ENCODE peak calls at places on chromosomes 5 and 9, in four cellular contexts. D, S, V and G are unnamed samples.

GRCh38 chr9:130837002-130837511 is 2.0 kb downstream of the ABL1 start:
- DNase-seq in V (peak; percentile 46), D (no peak), S (no peak), G (no peak)

GRCh38 chr5:62790348-62790747 is 211.7 kb downstream of the LRRC70 start:
- DNase-seq in V (no peak), S (no peak), D (no peak), G (no peak)

GRCh38 chr9:130845901-130846381 is 10.9 kb downstream of the ABL1 start:
- DNase-seq in D (no peak), S (peak; percentile 95), V (peak; percentile 70), G (no peak)

GRCh38 chr9:132994410-132995120 is 16.1 kb downstream of the GFI1B start:
- DNase-seq in S (peak; percentile 15), V (peak; percentile 54), D (no peak), G (no peak)

GRCh38 chr9:19379697-19380046 is 364 bp downstream of the RPS6 start:
- DNase-seq in D (peak; percentile 23), V (no peak), S (peak; percentile 9), G (no peak)

GRCh38 chr9:104923289-104923688 is 4.7 kb downstream of the ABCA1 start:
- DNase-seq in D (no peak), V (no peak), S (peak; percentile 81), G (no peak)

GRCh38 chr9:36426945-36427344 is 26.9 kb upstream of the RNF38 start:
- DNase-seq in S (no peak), V (peak; percentile 12), D (no peak), G (no peak)

GRCh38 chr9:134455951-134456739 is 129.9 kb downstream of the RXRA start:
- DNase-seq in D (peak; percentile 70), V (peak; percentile 99), S (peak; percentile 95), G (peak; percentile 51)

GRCh38 chr5:10452768-10453331 is 11.2 kb downstream of the ROPN1L start:
- DNase-seq in D (no peak), S (peak; percentile 74), V (peak; percentile 84), G (no peak)

GRCh38 chr5:59069438-59070079 is 486.7 kb downstream of the RAB3C start:
- DNase-seq in S (peak; percentile 92), V (peak; percentile 89), D (no peak), G (no peak)

GRCh38 chr9:99103054-99103453 is 1.9 kb upstream of the TGFBR1 start:
- DNase-seq in D (no peak), V (no peak), S (no peak), G (no peak)

GRCh38 chr5:78594946-78595921 is 53.3 kb downstream of the LHFPL2 start:
- DNase-seq in D (no peak), V (peak; percentile 98), S (peak; percentile 99), G (no peak)

GRCh38 chr5:78659714-78660113 is 11.1 kb upstream of the LHFPL2 start:
- DNase-seq in V (no peak), S (peak; percentile 85), D (no peak), G (no peak)

GRCh38 chr5:32362527-32362926 is 49.8 kb upstream of the MTMR12 start:
- DNase-seq in S (no peak), D (no peak), V (no peak), G (no peak)

GRCh38 chr5:78972654-78973428 is 12.3 kb downstream of the ARSB start:
- DNase-seq in D (peak; percentile 34), S (peak; percentile 10), V (peak; percentile 32), G (no peak)

GRCh38 chr9:133236291-133237071 is 27.4 kb upstream of the OBP2B start:
- DNase-seq in S (no peak), V (no peak), D (no peak), G (no peak)

GRCh38 chr9:88536951-88537742 is 2.2 kb downstream of the NXNL2 start:
- DNase-seq in V (no peak), S (no peak), D (no peak), G (no peak)

GRCh38 chr9:89593776-89594427 is 10.9 kb upstream of the GADD45G start:
- DNase-seq in D (no peak), S (peak; percentile 40), V (peak; percentile 10), G (no peak)

GRCh38 chr5:21263361-21263760 is 1275.4 kb upstream of the CDH18 start:
- DNase-seq in V (no peak), D (no peak), S (peak; percentile 11), G (no peak)

GRCh38 chr9:136399176-136400037 is 563 bp downstream of the SNAPC4 start:
- DNase-seq in D (peak; percentile 20), S (peak; percentile 19), V (no peak), G (peak; percentile 36)

GRCh38 chr5:82467006-82467561 is 188.9 kb upstream of the RPS23 start:
- DNase-seq in V (peak; percentile 38), D (no peak), S (peak; percentile 56), G (no peak)

GRCh38 chr5:116521173-116521872 is 53.3 kb downstream of the SEMA6A start:
- DNase-seq in V (no peak), S (no peak), D (no peak), G (no peak)

GRCh38 chr5:135162661-135163265 is 128.7 kb upstream of the PITX1 start:
- DNase-seq in V (no peak), D (no peak), S (no peak), G (no peak)
- TF ChIP-seq CTCF in V (peak; percentile 45), D (no peak), S (peak; percentile 8), G (no peak)

GRCh38 chr5:89729623-89730390 is 679.7 kb downstream of the CETN3 start:
- DNase-seq in S (no peak), D (no peak), V (no peak), G (no peak)
- TF ChIP-seq CTCF in S (peak; percentile 27), D (no peak), V (peak; percentile 42), G (no peak)

GRCh38 chr9:79129865-79130480 is 441.8 kb upstream of the TLE4 start:
- DNase-seq in D (no peak), S (peak; percentile 66), V (peak; percentile 59), G (no peak)

GRCh38 chr9:79131876-79132377 is 439.8 kb upstream of the TLE4 start:
- DNase-seq in V (no peak), D (no peak), S (no peak), G (no peak)

GRCh38 chr9:79131375-79131774 is 440.4 kb upstream of the TLE4 start:
- DNase-seq in V (no peak), D (no peak), S (no peak), G (no peak)

GRCh38 chr9:79134654-79135053 is 437.1 kb upstream of the TLE4 start:
- DNase-seq in V (peak; percentile 58), S (peak; percentile 5), D (no peak), G (no peak)
- TF ChIP-seq CTCF in V (peak; percentile 74), S (peak; percentile 61), D (no peak), G (no peak)

DNA sequence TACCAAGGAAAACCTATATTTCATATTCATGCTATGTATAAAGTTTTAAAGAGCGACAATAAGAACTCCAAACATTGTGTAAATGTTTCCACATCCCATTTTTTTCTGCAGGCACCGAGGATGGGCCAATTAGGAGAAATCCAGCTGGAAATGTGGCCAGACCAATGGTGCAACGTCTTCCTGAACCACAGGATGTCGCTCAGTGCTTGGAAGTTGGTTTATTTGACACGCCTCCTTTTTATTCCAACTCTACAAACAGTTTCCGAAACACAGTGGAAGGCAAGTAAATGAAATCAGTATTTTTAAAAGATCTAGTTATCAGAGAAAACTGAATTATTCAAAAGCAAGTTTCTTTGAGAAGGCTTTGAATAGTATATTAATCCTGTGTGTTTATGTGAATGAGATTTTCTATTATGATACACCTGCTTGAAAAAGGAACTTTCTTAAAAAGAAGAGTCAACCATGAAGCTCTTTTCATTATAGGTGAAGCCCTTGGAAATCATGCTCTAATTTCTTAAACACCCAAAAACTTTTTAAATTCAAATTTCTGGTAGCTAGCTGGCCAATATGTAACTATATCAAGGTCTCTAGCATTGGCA is 9.1 kb downstream of the TYRP1 start:
- DNase-seq in D (no peak), S (peak; percentile 67), V (peak; percentile 31), G (no peak)
- TF ChIP-seq CTCF in D (peak; percentile 52), S (peak; percentile 80), V (peak; percentile 67), G (no peak)

GRCh38 chr9:37788328-37788727 is 3.5 kb upstream of the EXOSC3 start:
- DNase-seq in S (no peak), V (no peak), D (no peak), G (no peak)

GRCh38 chr9:37784640-37785483 is at the start of gene EXOSC3:
- DNase-seq in V (peak; percentile 92), S (peak; percentile 91), D (peak; percentile 64), G (peak; percentile 83)

GRCh38 chr9:37790096-37790495 is 5.2 kb upstream of the EXOSC3 start:
- DNase-seq in D (no peak), V (no peak), S (no peak), G (no peak)

GRCh38 chr9:37784291-37784639 is 599 bp downstream of the EXOSC3 start:
- DNase-seq in V (no peak), D (no peak), S (no peak), G (peak; percentile 15)

GRCh38 chr9:37787059-37787458 is 2.2 kb upstream of the EXOSC3 start:
- DNase-seq in V (no peak), D (no peak), S (no peak), G (no peak)
- TF ChIP-seq CTCF in V (no peak), D (no peak), S (no peak), G (no peak)